ENCODE peak calls at places on chromosome 17, in six cellular contexts. R is bronchial epithelial cell, I is fibroblast of lung, S is heart left ventricle, N is GM13976, D is thoracic aorta. T is an unnamed sample.

GRCh38 chr17:78049609-78050008 is 78.9 kb downstream of the TMC6 start:
- DNase-seq in R (no peak), I (no peak), S (no peak), N (no peak), D (no peak), T (no peak)

GRCh38 chr17:73240561-73240960 is 21.1 kb downstream of the CPSF4L start:
- DNase-seq in R (peak; percentile 28), I (no peak), S (no peak), N (no peak), D (no peak), T (no peak)

GRCh38 chr17:81453712-81454111 is 58.5 kb downstream of the BAHCC1 start:
- DNase-seq in R (no peak), I (no peak), S (no peak), N (peak; percentile 70), D (no peak), T (no peak)

GRCh38 chr17:59172436-59173004 is 17.0 kb downstream of the PRR11 start:
- DNase-seq in R (no peak), I (no peak), S (no peak), N (no peak), D (no peak), T (no peak)

GRCh38 chr17:46770818-46771600 is 47.5 kb downstream of the WNT3 start:
- DNase-seq in R (no peak), I (peak; percentile 48), S (peak; percentile 50), N (peak; percentile 60), D (no peak), T (no peak)

GRCh38 chr17:63697341-63698286 is 2.3 kb downstream of the LIMD2 start:
- DNase-seq in R (peak; percentile 35), I (no peak), S (peak; percentile 54), N (peak; percentile 75), D (no peak), T (no peak)

GRCh38 chr17:1714980-1715802 is 5.0 kb upstream of the TLCD2 start:
- DNase-seq in R (peak; percentile 76), I (peak; percentile 87), S (peak; percentile 97), N (peak; percentile 50), D (peak; percentile 82), T (peak; percentile 60)

GRCh38 chr17:72270530-72270929 is 149.7 kb downstream of the SOX9 start:
- DNase-seq in R (no peak), I (peak; percentile 76), S (no peak), N (no peak), D (no peak), T (no peak)

GRCh38 chr17:3810019-3810418 is 9.0 kb upstream of the ITGAE start:
- DNase-seq in R (no peak), I (no peak), S (no peak), N (no peak), D (no peak), T (no peak)

GRCh38 chr17:3805581-3805980 is 4.6 kb upstream of the ITGAE start:
- DNase-seq in R (no peak), I (no peak), S (no peak), N (no peak), D (no peak), T (no peak)

GRCh38 chr17:3808701-3809100 is 7.7 kb upstream of the ITGAE start:
- DNase-seq in R (peak; percentile 56), I (peak; percentile 82), S (no peak), N (no peak), D (no peak), T (no peak)

GRCh38 chr17:3812284-3812683 is 11.3 kb upstream of the ITGAE start:
- DNase-seq in R (no peak), I (no peak), S (no peak), N (no peak), D (no peak), T (no peak)

DNA sequence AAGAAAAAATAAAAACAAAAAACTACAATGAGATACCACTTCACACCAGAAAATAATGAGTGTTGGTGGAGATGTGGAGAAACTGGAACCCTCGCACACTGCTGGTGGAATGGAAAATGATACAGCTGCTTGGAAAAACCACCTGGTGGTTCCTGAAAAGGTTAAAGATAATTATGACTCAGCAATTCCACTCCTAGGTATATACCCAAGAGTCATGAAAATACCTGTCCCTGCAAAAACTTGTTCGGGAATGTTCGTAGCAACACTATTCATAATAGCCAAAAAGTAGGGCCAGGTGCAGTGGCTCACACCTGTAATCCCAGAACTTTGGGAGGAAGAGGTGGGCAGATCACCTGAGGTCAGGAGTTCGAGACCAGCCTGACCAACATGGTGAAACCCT is 8.1 kb upstream of the ITGAE start:
- DNase-seq in R (peak; percentile 88), I (no peak), S (no peak), N (no peak), D (no peak), T (no peak)
- TF ChIP-seq CTCF in R (no peak), I (no peak), S (no peak), N (no peak), D (no peak), T (no peak)

DNA sequence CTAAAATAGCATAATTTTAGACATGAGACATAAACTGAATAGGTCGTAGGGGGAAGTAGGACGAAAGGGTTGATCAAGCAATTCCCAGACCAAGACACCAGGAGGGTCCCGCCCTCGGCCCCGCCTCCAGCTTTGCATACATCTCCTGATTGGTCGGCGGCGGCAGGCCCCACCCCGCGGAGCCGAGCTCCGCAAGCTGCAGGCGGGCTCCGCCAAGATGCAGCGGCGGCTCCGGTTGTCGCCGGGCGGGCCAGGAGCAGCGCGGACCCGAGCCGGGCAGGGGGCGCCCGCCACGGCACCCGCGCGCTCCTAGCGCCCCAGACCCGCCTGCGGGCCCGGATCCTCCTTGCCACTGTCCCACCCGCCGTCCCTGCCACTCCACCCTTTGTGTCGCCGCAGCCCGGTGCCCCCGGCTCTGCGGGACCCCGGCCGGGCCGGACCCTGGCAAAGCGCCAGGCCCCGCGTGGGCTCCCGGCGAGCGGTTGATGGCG is at the start of gene CDR2L:
- DNase-seq in R (peak; percentile 82), I (peak; percentile 90), S (peak; percentile 97), N (peak; percentile 95), D (peak; percentile 90), T (peak; percentile 70)
- TF ChIP-seq CTCF in R (no peak), I (no peak), S (no peak), N (no peak), D (no peak), T (no peak)

GRCh38 chr17:56817066-56817465 is 16.7 kb downstream of the C17orf67 start:
- DNase-seq in R (no peak), I (no peak), S (no peak), N (no peak), D (no peak), T (no peak)

GRCh38 chr17:56820207-56820606 is 13.5 kb downstream of the C17orf67 start:
- DNase-seq in R (no peak), I (no peak), S (no peak), N (no peak), D (no peak), T (no peak)

GRCh38 chr17:56819030-56819429 is 14.7 kb downstream of the C17orf67 start:
- DNase-seq in R (no peak), I (no peak), S (no peak), N (no peak), D (no peak), T (no peak)

GRCh38 chr17:56821847-56822534 is 11.7 kb downstream of the C17orf67 start:
- DNase-seq in R (no peak), I (no peak), S (no peak), N (no peak), D (no peak), T (no peak)

DNA sequence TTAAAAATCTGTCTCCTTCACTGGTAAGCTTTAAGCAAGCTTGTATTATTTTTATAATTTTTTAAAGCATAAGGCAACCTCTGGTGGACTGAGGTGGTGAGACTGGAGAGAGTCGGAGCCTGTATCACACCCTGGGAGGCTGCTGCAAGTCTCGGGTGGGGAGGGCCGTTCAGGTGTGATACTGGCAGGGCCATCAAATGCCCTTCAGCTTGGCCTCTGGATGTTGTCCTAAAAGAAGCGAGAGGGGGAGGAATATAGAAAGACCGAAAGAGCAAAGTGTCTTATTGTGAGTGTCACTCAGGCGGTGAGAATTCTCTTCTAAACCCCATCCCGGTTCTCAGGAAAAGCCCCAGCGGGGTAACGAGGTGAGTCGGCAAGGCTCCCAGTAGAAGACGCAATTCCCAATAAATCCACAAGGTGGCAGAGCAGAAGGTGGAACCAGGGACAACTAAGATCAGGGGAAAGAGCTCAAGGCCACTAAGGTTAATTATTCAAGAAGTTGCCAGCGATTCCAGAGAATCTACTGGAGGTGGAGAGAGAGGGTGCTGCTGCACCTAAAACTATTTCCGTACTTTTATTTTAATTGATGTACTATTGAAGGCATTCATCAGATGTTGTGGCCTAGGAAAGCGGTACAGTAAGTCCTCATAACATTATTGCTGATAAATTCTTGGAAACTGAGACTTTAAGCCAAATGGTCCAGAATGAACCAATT is 14.1 kb downstream of the C17orf67 start:
- DNase-seq in R (peak; percentile 72), I (peak; percentile 43), S (peak; percentile 37), N (peak; percentile 80), D (no peak), T (peak; percentile 10)
- TF ChIP-seq CTCF in R (peak; percentile 76), I (peak; percentile 72), S (peak; percentile 90), N (peak; percentile 69), D (peak; percentile 86), T (peak; percentile 77)

GRCh38 chr17:70100983-70101382 is 26.0 kb downstream of the KCNJ16 start:
- DNase-seq in R (no peak), I (no peak), S (no peak), N (no peak), D (no peak), T (no peak)
- TF ChIP-seq CTCF in R (no peak), I (no peak), S (no peak), N (no peak), D (no peak), T (no peak)

GRCh38 chr17:74748529-74749261 is at the start of gene NHERF1:
- DNase-seq in R (no peak), I (peak; percentile 88), S (no peak), N (peak; percentile 99), D (peak; percentile 75), T (peak; percentile 66)
- TF ChIP-seq CTCF in R (peak; percentile 32), I (no peak), S (peak; percentile 7), N (no peak), D (no peak), T (peak; percentile 16)

T was measured in BJ.